ENCODE peak calls at places on chromosomes 1 and 21, in ten cellular contexts. One of them, this sample, is unnamed.

GRCh38 chr1:116529199-116529616 is 41.6 kb downstream of the CD58 start:
- DNase-seq in CD8-positive, alpha-beta T cell: no peak
- DNase-seq in fibroblast of the aortic adventitia: peak
- DNase-seq in adrenal gland: no peak
- DNase-seq in cardiac fibroblast: no peak
- DNase-seq in HAP-1: no peak
- DNase-seq in brain microvascular endothelial cell: peak
- DNase-seq in astrocyte of the cerebellum: no peak
- DNase-seq in epithelial cell of esophagus: no peak
- DNase-seq in SK-N-SH: no peak
- DNase-seq in this sample: no peak

GRCh38 chr1:70487910-70488665 is 77.0 kb downstream of the CTH start:
- DNase-seq in epithelial cell of esophagus: peak
- DNase-seq in SK-N-SH: peak
- DNase-seq in brain microvascular endothelial cell: peak
- DNase-seq in CD8-positive, alpha-beta T cell: no peak
- DNase-seq in cardiac fibroblast: peak
- DNase-seq in HAP-1: peak
- DNase-seq in fibroblast of the aortic adventitia: peak
- DNase-seq in astrocyte of the cerebellum: no peak
- DNase-seq in adrenal gland: peak
- DNase-seq in this sample: peak

GRCh38 chr1:215523906-215524305 is 43.2 kb upstream of the KCTD3 start:
- DNase-seq in astrocyte of the cerebellum: no peak
- DNase-seq in adrenal gland: peak
- DNase-seq in brain microvascular endothelial cell: no peak
- DNase-seq in epithelial cell of esophagus: no peak
- DNase-seq in fibroblast of the aortic adventitia: peak
- DNase-seq in CD8-positive, alpha-beta T cell: no peak
- DNase-seq in HAP-1: no peak
- DNase-seq in cardiac fibroblast: peak
- DNase-seq in SK-N-SH: no peak
- DNase-seq in this sample: no peak

GRCh38 chr1:116377564-116378529 is 4.8 kb downstream of the ATP1A1 start:
- DNase-seq in epithelial cell of esophagus: peak
- DNase-seq in HAP-1: no peak
- DNase-seq in fibroblast of the aortic adventitia: peak
- DNase-seq in astrocyte of the cerebellum: peak
- DNase-seq in brain microvascular endothelial cell: peak
- DNase-seq in SK-N-SH: peak
- DNase-seq in cardiac fibroblast: peak
- DNase-seq in adrenal gland: peak
- DNase-seq in CD8-positive, alpha-beta T cell: peak
- DNase-seq in this sample: peak

GRCh38 chr21:31198575-31198974 is 145.5 kb downstream of the TIAM1 start:
- DNase-seq in astrocyte of the cerebellum: peak
- DNase-seq in cardiac fibroblast: peak
- DNase-seq in CD8-positive, alpha-beta T cell: no peak
- DNase-seq in adrenal gland: no peak
- DNase-seq in SK-N-SH: peak
- DNase-seq in epithelial cell of esophagus: peak
- DNase-seq in brain microvascular endothelial cell: peak
- DNase-seq in fibroblast of the aortic adventitia: peak
- DNase-seq in HAP-1: no peak
- DNase-seq in this sample: peak

GRCh38 chr1:53332833-53333232 is 5.0 kb upstream of the LRP8 start:
- DNase-seq in astrocyte of the cerebellum: no peak
- DNase-seq in adrenal gland: no peak
- DNase-seq in HAP-1: peak
- DNase-seq in SK-N-SH: no peak
- DNase-seq in fibroblast of the aortic adventitia: no peak
- DNase-seq in brain microvascular endothelial cell: no peak
- DNase-seq in CD8-positive, alpha-beta T cell: peak
- DNase-seq in epithelial cell of esophagus: no peak
- DNase-seq in cardiac fibroblast: no peak
- DNase-seq in this sample: no peak

GRCh38 chr1:171433451-171433850 is 51.9 kb upstream of the PRRC2C start:
- DNase-seq in HAP-1: no peak
- DNase-seq in epithelial cell of esophagus: peak
- DNase-seq in SK-N-SH: no peak
- DNase-seq in cardiac fibroblast: peak
- DNase-seq in astrocyte of the cerebellum: peak
- DNase-seq in adrenal gland: no peak
- DNase-seq in fibroblast of the aortic adventitia: peak
- DNase-seq in CD8-positive, alpha-beta T cell: no peak
- DNase-seq in brain microvascular endothelial cell: peak
- DNase-seq in this sample: no peak

GRCh38 chr21:46100020-46100419 is 2.1 kb downstream of the COL6A2 start:
- DNase-seq in brain microvascular endothelial cell: no peak
- DNase-seq in adrenal gland: no peak
- DNase-seq in fibroblast of the aortic adventitia: no peak
- DNase-seq in HAP-1: no peak
- DNase-seq in epithelial cell of esophagus: no peak
- DNase-seq in CD8-positive, alpha-beta T cell: no peak
- DNase-seq in cardiac fibroblast: no peak
- DNase-seq in astrocyte of the cerebellum: no peak
- DNase-seq in SK-N-SH: no peak
- DNase-seq in this sample: no peak

GRCh38 chr1:91798741-91799140 is 87.2 kb downstream of the TGFBR3 start:
- DNase-seq in astrocyte of the cerebellum: no peak
- DNase-seq in cardiac fibroblast: peak
- DNase-seq in brain microvascular endothelial cell: no peak
- DNase-seq in SK-N-SH: no peak
- DNase-seq in fibroblast of the aortic adventitia: peak
- DNase-seq in CD8-positive, alpha-beta T cell: no peak
- DNase-seq in HAP-1: no peak
- DNase-seq in epithelial cell of esophagus: no peak
- DNase-seq in adrenal gland: no peak
- DNase-seq in this sample: no peak

GRCh38 chr1:1630191-1630964 is 1.6 kb upstream of the MMP23B start:
- DNase-seq in cardiac fibroblast: peak
- DNase-seq in SK-N-SH: peak
- DNase-seq in CD8-positive, alpha-beta T cell: peak
- DNase-seq in astrocyte of the cerebellum: peak
- DNase-seq in brain microvascular endothelial cell: peak
- DNase-seq in epithelial cell of esophagus: peak
- DNase-seq in fibroblast of the aortic adventitia: peak
- DNase-seq in HAP-1: no peak
- DNase-seq in adrenal gland: peak
- DNase-seq in this sample: peak

GRCh38 chr1:2233468-2233867 is 5.3 kb downstream of the SKI start:
- DNase-seq in HAP-1: no peak
- DNase-seq in CD8-positive, alpha-beta T cell: no peak
- DNase-seq in cardiac fibroblast: no peak
- DNase-seq in epithelial cell of esophagus: no peak
- DNase-seq in SK-N-SH: no peak
- DNase-seq in brain microvascular endothelial cell: no peak
- DNase-seq in adrenal gland: no peak
- DNase-seq in fibroblast of the aortic adventitia: no peak
- DNase-seq in astrocyte of the cerebellum: no peak
- DNase-seq in this sample: no peak

GRCh38 chr1:63674238-63674864 is 81.1 kb downstream of the PGM1 start:
- DNase-seq in HAP-1: peak
- DNase-seq in brain microvascular endothelial cell: peak
- DNase-seq in CD8-positive, alpha-beta T cell: no peak
- DNase-seq in fibroblast of the aortic adventitia: peak
- DNase-seq in epithelial cell of esophagus: peak
- DNase-seq in SK-N-SH: peak
- DNase-seq in cardiac fibroblast: peak
- DNase-seq in astrocyte of the cerebellum: peak
- DNase-seq in adrenal gland: peak
- DNase-seq in this sample: peak

GRCh38 chr1:207323425-207323976 is 2.0 kb downstream of the CD55 start:
- DNase-seq in adrenal gland: no peak
- DNase-seq in astrocyte of the cerebellum: no peak
- DNase-seq in brain microvascular endothelial cell: no peak
- DNase-seq in CD8-positive, alpha-beta T cell: no peak
- DNase-seq in fibroblast of the aortic adventitia: no peak
- DNase-seq in cardiac fibroblast: no peak
- DNase-seq in SK-N-SH: no peak
- DNase-seq in HAP-1: no peak
- DNase-seq in epithelial cell of esophagus: no peak
- DNase-seq in this sample: no peak
- H3K4me3 ChIP-seq in adrenal gland: no peak
- H3K4me3 ChIP-seq in astrocyte of the cerebellum: no peak
- H3K4me3 ChIP-seq in brain microvascular endothelial cell: no peak
- H3K4me3 ChIP-seq in CD8-positive, alpha-beta T cell: peak
- H3K4me3 ChIP-seq in fibroblast of the aortic adventitia: no peak
- H3K4me3 ChIP-seq in cardiac fibroblast: no peak
- H3K4me3 ChIP-seq in SK-N-SH: no peak
- H3K4me3 ChIP-seq in HAP-1: no peak
- H3K4me3 ChIP-seq in epithelial cell of esophagus: peak
- H3K4me3 ChIP-seq in this sample: peak

GRCh38 chr1:169874229-169874628 is 19.5 kb downstream of the SCYL3 start:
- DNase-seq in fibroblast of the aortic adventitia: peak
- DNase-seq in CD8-positive, alpha-beta T cell: no peak
- DNase-seq in adrenal gland: no peak
- DNase-seq in astrocyte of the cerebellum: no peak
- DNase-seq in brain microvascular endothelial cell: no peak
- DNase-seq in SK-N-SH: no peak
- DNase-seq in epithelial cell of esophagus: peak
- DNase-seq in HAP-1: no peak
- DNase-seq in cardiac fibroblast: peak
- DNase-seq in this sample: no peak

GRCh38 chr1:169877800-169878491 is 15.8 kb downstream of the SCYL3 start:
- DNase-seq in fibroblast of the aortic adventitia: peak
- DNase-seq in brain microvascular endothelial cell: no peak
- DNase-seq in astrocyte of the cerebellum: peak
- DNase-seq in cardiac fibroblast: peak
- DNase-seq in CD8-positive, alpha-beta T cell: no peak
- DNase-seq in SK-N-SH: no peak
- DNase-seq in adrenal gland: no peak
- DNase-seq in epithelial cell of esophagus: no peak
- DNase-seq in HAP-1: no peak
- DNase-seq in this sample: no peak

GRCh38 chr1:169878498-169878897 is 15.2 kb downstream of the SCYL3 start:
- DNase-seq in brain microvascular endothelial cell: no peak
- DNase-seq in epithelial cell of esophagus: no peak
- DNase-seq in CD8-positive, alpha-beta T cell: no peak
- DNase-seq in astrocyte of the cerebellum: no peak
- DNase-seq in SK-N-SH: peak
- DNase-seq in adrenal gland: no peak
- DNase-seq in fibroblast of the aortic adventitia: no peak
- DNase-seq in cardiac fibroblast: no peak
- DNase-seq in HAP-1: no peak
- DNase-seq in this sample: no peak

GRCh38 chr1:169882039-169882511 is 11.6 kb downstream of the SCYL3 start:
- DNase-seq in adrenal gland: no peak
- DNase-seq in astrocyte of the cerebellum: no peak
- DNase-seq in cardiac fibroblast: no peak
- DNase-seq in SK-N-SH: no peak
- DNase-seq in HAP-1: no peak
- DNase-seq in epithelial cell of esophagus: no peak
- DNase-seq in CD8-positive, alpha-beta T cell: no peak
- DNase-seq in brain microvascular endothelial cell: no peak
- DNase-seq in fibroblast of the aortic adventitia: no peak
- DNase-seq in this sample: no peak

DNA sequence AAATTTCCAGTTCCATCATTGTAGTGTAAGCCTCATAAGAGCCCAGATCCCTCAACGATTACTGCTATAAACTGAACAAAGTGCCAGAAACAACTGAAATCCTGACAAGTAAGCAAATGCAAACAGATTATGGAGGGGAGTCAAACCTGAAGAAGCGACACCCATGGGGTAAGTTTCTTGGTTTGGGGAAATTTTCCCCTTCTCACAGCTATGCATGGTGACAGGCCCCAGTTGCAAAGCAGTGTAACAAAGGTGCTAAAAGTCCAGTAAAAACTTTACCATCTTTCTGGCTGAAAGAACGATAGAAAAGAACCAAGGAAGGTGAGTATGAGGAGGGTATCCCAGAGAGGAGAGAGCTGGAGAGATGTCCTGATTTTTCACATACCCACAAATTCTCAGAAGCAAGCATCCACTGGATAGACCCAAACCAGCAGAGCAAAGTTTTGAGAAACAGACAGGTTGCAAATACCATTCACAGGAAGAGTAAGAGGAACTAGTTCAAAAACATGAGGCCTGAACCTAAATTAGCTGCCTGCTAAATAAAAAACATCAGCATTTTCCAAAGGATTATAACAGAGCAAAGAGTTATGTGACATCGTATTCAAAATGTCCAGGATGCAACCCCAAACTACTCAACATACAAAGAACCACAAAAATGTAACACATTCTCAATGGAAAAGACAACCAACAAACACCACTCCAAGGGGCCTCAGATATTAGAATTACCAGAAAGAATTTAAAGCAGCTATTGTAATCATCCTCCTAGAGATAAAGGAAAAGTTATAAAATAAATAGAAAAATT is 14.5 kb downstream of the SCYL3 start:
- DNase-seq in HAP-1: no peak
- DNase-seq in astrocyte of the cerebellum: no peak
- DNase-seq in epithelial cell of esophagus: no peak
- DNase-seq in CD8-positive, alpha-beta T cell: no peak
- DNase-seq in cardiac fibroblast: no peak
- DNase-seq in SK-N-SH: no peak
- DNase-seq in fibroblast of the aortic adventitia: no peak
- DNase-seq in adrenal gland: no peak
- DNase-seq in brain microvascular endothelial cell: no peak
- DNase-seq in this sample: no peak
- H3K4me3 ChIP-seq in HAP-1: no peak
- H3K4me3 ChIP-seq in astrocyte of the cerebellum: no peak
- H3K4me3 ChIP-seq in epithelial cell of esophagus: no peak
- H3K4me3 ChIP-seq in CD8-positive, alpha-beta T cell: no peak
- H3K4me3 ChIP-seq in cardiac fibroblast: no peak
- H3K4me3 ChIP-seq in SK-N-SH: no peak
- H3K4me3 ChIP-seq in fibroblast of the aortic adventitia: no peak
- H3K4me3 ChIP-seq in adrenal gland: no peak
- H3K4me3 ChIP-seq in brain microvascular endothelial cell: no peak
- H3K4me3 ChIP-seq in this sample: no peak

GRCh38 chr1:23797478-23798448 is 2.8 kb downstream of the GALE start:
- DNase-seq in fibroblast of the aortic adventitia: no peak
- DNase-seq in astrocyte of the cerebellum: no peak
- DNase-seq in CD8-positive, alpha-beta T cell: no peak
- DNase-seq in epithelial cell of esophagus: no peak
- DNase-seq in SK-N-SH: no peak
- DNase-seq in adrenal gland: no peak
- DNase-seq in cardiac fibroblast: no peak
- DNase-seq in HAP-1: no peak
- DNase-seq in brain microvascular endothelial cell: no peak
- DNase-seq in this sample: no peak
- H3K4me3 ChIP-seq in fibroblast of the aortic adventitia: no peak
- H3K4me3 ChIP-seq in astrocyte of the cerebellum: no peak
- H3K4me3 ChIP-seq in CD8-positive, alpha-beta T cell: no peak
- H3K4me3 ChIP-seq in epithelial cell of esophagus: no peak
- H3K4me3 ChIP-seq in SK-N-SH: no peak
- H3K4me3 ChIP-seq in adrenal gland: no peak
- H3K4me3 ChIP-seq in cardiac fibroblast: no peak
- H3K4me3 ChIP-seq in HAP-1: no peak
- H3K4me3 ChIP-seq in brain microvascular endothelial cell: no peak
- H3K4me3 ChIP-seq in this sample: no peak

DNA sequence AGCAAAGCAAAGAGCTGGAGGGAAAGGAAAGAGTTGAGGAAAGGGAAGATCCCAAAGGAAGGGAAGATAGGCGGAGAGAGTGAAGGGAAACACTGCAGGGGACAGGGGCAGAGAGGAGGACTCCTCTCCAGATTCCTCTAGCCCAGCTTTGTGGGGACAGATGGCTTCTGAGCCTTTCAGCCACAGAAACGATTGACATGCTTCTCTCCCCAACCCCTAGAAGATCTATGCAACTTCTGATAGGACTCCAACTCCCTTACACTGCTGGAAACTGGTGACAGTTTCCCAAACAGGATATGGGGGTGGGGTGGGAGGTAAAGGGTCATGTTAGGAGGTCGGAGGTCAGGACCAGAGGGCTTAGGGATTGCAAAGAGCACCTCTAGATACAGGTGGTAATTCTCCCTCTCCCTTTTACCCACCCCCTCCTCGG is 6.5 kb downstream of the MEX3A start:
- DNase-seq in brain microvascular endothelial cell: no peak
- DNase-seq in HAP-1: no peak
- DNase-seq in astrocyte of the cerebellum: no peak
- DNase-seq in adrenal gland: no peak
- DNase-seq in cardiac fibroblast: no peak
- DNase-seq in fibroblast of the aortic adventitia: no peak
- DNase-seq in CD8-positive, alpha-beta T cell: no peak
- DNase-seq in SK-N-SH: no peak
- DNase-seq in epithelial cell of esophagus: no peak
- DNase-seq in this sample: no peak
- H3K4me3 ChIP-seq in brain microvascular endothelial cell: no peak
- H3K4me3 ChIP-seq in HAP-1: no peak
- H3K4me3 ChIP-seq in astrocyte of the cerebellum: no peak
- H3K4me3 ChIP-seq in adrenal gland: no peak
- H3K4me3 ChIP-seq in cardiac fibroblast: no peak
- H3K4me3 ChIP-seq in fibroblast of the aortic adventitia: no peak
- H3K4me3 ChIP-seq in CD8-positive, alpha-beta T cell: no peak
- H3K4me3 ChIP-seq in SK-N-SH: no peak
- H3K4me3 ChIP-seq in epithelial cell of esophagus: no peak
- H3K4me3 ChIP-seq in this sample: peak

This sample was measured in GM12865.